ENCODE peak calls at places on chromosomes 11 and 22, in six cellular contexts. P, J, M, E, D and Y are unnamed samples.

GRCh38 chr11:70550456-70551195 is 152.3 kb downstream of the CTTN start:
- DNase-seq in P (no peak), D (no peak), J (no peak), M (no peak), E (no peak), Y (no peak)

GRCh38 chr11:65539401-65540289 is 14.8 kb downstream of the SCYL1 start:
- DNase-seq in J (no peak), P (no peak), E (no peak), M (no peak), D (no peak), Y (no peak)

GRCh38 chr11:95150977-95151684 is 61.5 kb downstream of the ENDOD1 start:
- DNase-seq in J (peak; percentile 78), P (peak; percentile 94), E (peak; percentile 92), M (peak; percentile 81), D (peak; percentile 94), Y (peak; percentile 96)

GRCh38 chr11:35347921-35348331 is 71.4 kb downstream of the SLC1A2 start:
- DNase-seq in M (peak; percentile 45), D (no peak), J (no peak), P (no peak), E (no peak), Y (no peak)

GRCh38 chr11:73265853-73266643 is 6.1 kb upstream of the P2RY6 start:
- DNase-seq in D (no peak), E (no peak), P (no peak), M (no peak), J (no peak), Y (no peak)

GRCh38 chr11:68855205-68855978 is 13.7 kb upstream of the CPT1A start:
- DNase-seq in J (no peak), D (peak; percentile 70), P (no peak), E (no peak), M (peak; percentile 47), Y (no peak)

GRCh38 chr11:71282581-71283351 is 30.4 kb upstream of the SHANK2 start:
- DNase-seq in D (peak; percentile 52), P (peak; percentile 32), M (no peak), E (no peak), J (no peak), Y (no peak)

GRCh38 chr11:33445761-33446161 is 188.6 kb downstream of the HIPK3 start:
- DNase-seq in J (peak; percentile 52), P (no peak), E (no peak), D (no peak), M (peak; percentile 83), Y (no peak)

GRCh38 chr11:75845324-75845723 is 30.3 kb downstream of the UVRAG start:
- DNase-seq in D (no peak), J (no peak), E (no peak), M (no peak), P (no peak), Y (no peak)

GRCh38 chr22:28935140-28935539 is 51.8 kb downstream of the ZNRF3 start:
- DNase-seq in D (no peak), E (no peak), P (no peak), J (no peak), M (no peak), Y (no peak)

GRCh38 chr22:29744902-29745301 is 21.9 kb downstream of the ZMAT5 start:
- DNase-seq in M (peak; percentile 27), P (no peak), D (no peak), E (no peak), J (no peak), Y (no peak)

GRCh38 chr11:117796456-117797428 is at the start of gene DSCAML1:
- DNase-seq in J (no peak), D (no peak), E (peak; percentile 56), P (no peak), M (no peak), Y (no peak)

GRCh38 chr11:69431136-69431535 is 50.3 kb upstream of the LINC01488 start:
- DNase-seq in M (no peak), E (no peak), J (no peak), P (no peak), D (no peak), Y (no peak)

GRCh38 chr11:19679952-19680823 is 32.4 kb upstream of the NAV2 start:
- DNase-seq in E (peak; percentile 25), M (peak; percentile 98), J (no peak), D (peak; percentile 89), P (peak; percentile 84), Y (peak; percentile 98)

GRCh38 chr11:119702261-119702591 is 26.8 kb downstream of the NECTIN1 start:
- DNase-seq in M (peak; percentile 62), P (peak; percentile 24), E (no peak), D (no peak), J (no peak), Y (no peak)

GRCh38 chr11:59754494-59754858 is 700 bp upstream of the STX3 start:
- DNase-seq in P (peak; percentile 21), M (peak; percentile 14), J (peak; percentile 26), E (peak; percentile 42), D (no peak), Y (no peak)

GRCh38 chr11:83923961-83924360 is 637.8 kb upstream of the CCDC90B start:
- DNase-seq in P (no peak), J (no peak), E (no peak), D (no peak), M (no peak), Y (no peak)

GRCh38 chr22:45583504-45583903 is 80.8 kb downstream of the FBLN1 start:
- DNase-seq in E (no peak), D (no peak), P (no peak), J (no peak), M (no peak), Y (no peak)

GRCh38 chr11:33997473-33998347 is 53.8 kb upstream of the CAPRIN1 start:
- DNase-seq in J (no peak), D (no peak), M (no peak), E (peak; percentile 10), P (peak; percentile 15), Y (no peak)

GRCh38 chr11:19715373-19715772 is 2.7 kb downstream of the NAV2 start:
- DNase-seq in M (peak; percentile 95), E (no peak), J (no peak), D (no peak), P (peak; percentile 42), Y (peak; percentile 59)

GRCh38 chr22:37514526-37515051 is 4.6 kb downstream of the CARD10 start:
- DNase-seq in E (no peak), D (no peak), P (no peak), M (peak; percentile 12), J (no peak), Y (no peak)

DNA sequence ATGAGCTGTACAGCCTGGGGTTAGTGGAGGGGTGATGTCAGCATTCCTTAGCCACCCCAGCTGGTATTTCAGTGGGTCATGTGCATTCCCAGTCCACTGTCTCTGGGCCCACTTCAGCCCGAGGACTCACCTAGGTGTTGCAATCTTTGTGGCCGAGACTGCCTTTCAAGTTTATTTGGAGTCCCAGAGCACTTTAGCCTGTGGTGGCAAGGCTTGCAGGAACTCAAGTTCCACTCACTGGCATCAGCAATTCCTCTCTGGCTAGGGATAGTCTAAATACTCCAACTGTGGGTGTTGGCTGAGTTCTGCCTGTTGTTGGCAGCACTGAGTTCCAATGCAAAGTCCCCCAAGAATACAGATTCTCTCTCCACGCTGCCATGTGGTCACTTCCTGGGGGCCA is 191.6 kb upstream of the PGR start:
- DNase-seq in J (no peak), E (no peak), P (no peak), D (peak; percentile 78), M (no peak), Y (no peak)
- TF ChIP-seq CTCF in J (no peak), E (no peak), P (no peak), D (peak; percentile 12), M (no peak), Y (no peak)

GRCh38 chr22:39239561-39240423 is 5.0 kb downstream of the PDGFB start:
- DNase-seq in P (peak; percentile 94), M (no peak), E (no peak), J (no peak), D (peak; percentile 93), Y (no peak)
- H3K4me1 ChIP-seq in P (peaks cover 51% of the 10 kb centered on the region), M (peaks cover 3% of the 10 kb centered on the region), E (peaks cover 53% of the 10 kb centered on the region), J (peaks cover 7% of the 10 kb centered on the region), D (peaks cover 69% of the 10 kb centered on the region), Y (peaks cover 25% of the 10 kb centered on the region)

DNA sequence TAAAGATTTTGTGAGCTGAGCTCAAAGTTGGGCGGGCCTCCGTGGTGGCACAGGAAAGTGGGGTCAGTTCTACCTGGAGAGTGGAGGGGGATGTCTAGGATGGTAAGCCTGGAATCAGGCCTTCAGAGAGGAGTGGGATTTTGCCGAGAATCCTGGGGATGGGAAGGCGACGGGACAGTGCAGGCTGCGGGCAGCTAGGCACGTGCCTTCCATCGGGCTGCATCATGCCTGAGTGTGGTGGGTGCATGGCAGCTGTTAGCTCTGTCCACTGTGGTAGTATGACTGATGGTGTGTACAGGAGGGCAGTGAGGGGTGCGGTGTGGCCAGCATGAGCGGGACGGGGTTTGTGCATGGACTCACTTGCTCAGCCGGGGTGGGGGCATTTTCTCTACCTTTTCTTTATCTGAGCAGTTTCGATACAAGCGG is 3.6 kb downstream of the SHANK3 start:
- DNase-seq in M (no peak), D (no peak), P (no peak), E (no peak), J (no peak), Y (peak; percentile 55)
- H3K4me3 ChIP-seq in M (no peak overlapping the region), D (peak overlapping the region; percentile 51), P (no peak overlapping the region), E (no peak overlapping the region), J (no peak overlapping the region), Y (no peak overlapping the region)

GRCh38 chr11:61295596-61295926 is 445 bp upstream of the VWCE start:
- DNase-seq in M (no peak), D (no peak), E (no peak), J (no peak), P (no peak), Y (no peak)

GRCh38 chr11:61294717-61295595 is at the start of gene VWCE:
- DNase-seq in E (peak; percentile 86), J (peak; percentile 61), M (peak; percentile 49), D (peak; percentile 84), P (peak; percentile 69), Y (peak; percentile 67)

GRCh38 chr11:61293869-61294716 is 1.0 kb downstream of the VWCE start:
- DNase-seq in M (peak; percentile 35), D (peak; percentile 70), J (peak; percentile 37), E (peak; percentile 40), P (peak; percentile 25), Y (peak; percentile 72)

GRCh38 chr11:61290905-61291690 is 4.0 kb downstream of the VWCE start:
- DNase-seq in J (no peak), D (no peak), M (no peak), E (no peak), P (no peak), Y (no peak)
- TF ChIP-seq CTCF in J (peak; percentile 46), D (no peak), M (peak; percentile 1), E (peak; percentile 11), P (no peak), Y (no peak)

DNA sequence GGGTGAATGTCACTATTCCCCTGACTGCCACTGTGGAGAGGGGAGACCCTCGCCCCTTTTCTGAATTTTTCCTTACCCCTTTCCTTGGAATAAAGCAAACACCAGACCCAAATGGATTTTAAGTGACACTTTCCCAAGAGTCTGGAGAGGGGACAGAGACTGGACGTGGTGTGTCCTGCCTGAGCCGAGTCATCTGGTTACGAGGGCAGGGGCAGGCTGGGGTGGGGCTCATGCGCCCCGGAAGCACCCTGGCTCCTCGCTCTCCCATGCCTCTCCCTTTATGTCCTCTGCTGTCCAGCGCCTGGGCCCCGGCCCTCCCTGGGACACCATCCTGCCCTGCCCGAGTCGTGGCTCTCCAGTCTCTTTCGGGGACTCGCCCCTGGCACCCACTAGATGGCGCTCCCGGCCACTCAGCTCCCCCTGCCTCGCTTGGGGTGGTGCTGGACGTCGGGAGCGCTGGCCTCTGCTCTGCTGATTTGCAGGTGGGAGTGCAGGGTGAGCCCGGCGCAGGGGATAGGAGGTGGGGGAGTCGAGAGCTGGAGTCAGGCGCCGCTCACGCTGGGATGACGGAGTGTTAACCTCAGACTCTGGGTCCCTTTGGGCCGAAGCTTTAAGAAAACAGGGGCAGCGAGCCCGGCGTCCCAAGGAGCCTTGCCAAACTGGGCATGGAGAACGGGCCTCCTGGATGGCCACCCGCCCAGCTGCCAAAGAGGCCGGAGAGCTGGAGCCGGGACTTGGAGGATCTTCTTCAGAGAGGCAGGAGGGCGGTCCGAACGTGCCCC is 89.8 kb downstream of the RPS6KA4 start:
- DNase-seq in E (peak; percentile 92), J (peak; percentile 64), P (peak; percentile 89), M (peak; percentile 51), D (peak; percentile 92), Y (peak; percentile 92)
- H3K4me1 ChIP-seq in E (no peaks in the 10 kb centered on the region), J (peaks cover 7% of the 10 kb centered on the region), P (peaks cover 16% of the 10 kb centered on the region), M (peaks cover 6% of the 10 kb centered on the region), D (peaks cover 14% of the 10 kb centered on the region), Y (peaks cover 12% of the 10 kb centered on the region)